ENCODE peak calls at places on chromosomes 6 and 20, in four cellular contexts. J is WTC11, M is HepG2, B is HEK293T. H is an unnamed sample.

GRCh38 chr20:48609491-48609978 is 218.3 kb downstream of the PREX1 start:
- DNase-seq in M (peak), J (no peak), B (no peak), H (no peak)

GRCh38 chr6:146972526-146972925 is 231.7 kb upstream of the STXBP5 start:
- DNase-seq in J (no peak), M (no peak), B (no peak), H (no peak)

GRCh38 chr6:56790424-56790823 is 147.7 kb upstream of the DST start:
- DNase-seq in B (no peak), J (no peak), M (no peak), H (no peak)

GRCh38 chr20:24963672-24964517 is 14.8 kb downstream of the CST7 start:
- DNase-seq in B (no peak), M (no peak), J (no peak), H (no peak)

GRCh38 chr6:24026050-24026449 is 100.0 kb upstream of the NRSN1 start:
- DNase-seq in J (no peak), B (no peak), M (no peak), H (no peak)

GRCh38 chr6:39228992-39229767 is at the start of gene KCNK5:
- DNase-seq in B (peak), M (peak), J (peak), H (peak)

GRCh38 chr6:110567957-110568696 is 91.7 kb upstream of the SLC22A16 start:
- DNase-seq in B (no peak), J (no peak), M (no peak), H (no peak)

GRCh38 chr20:57433658-57434389 is 42.6 kb downstream of the RBM38 start:
- DNase-seq in J (no peak), B (no peak), M (no peak), H (no peak)

GRCh38 chr6:169208011-169208410 is 45.6 kb downstream of the THBS2 start:
- DNase-seq in M (no peak), B (no peak), J (no peak), H (no peak)

GRCh38 chr20:38692436-38693411 is 31.6 kb upstream of the SLC32A1 start:
- DNase-seq in B (peak), J (peak), M (peak), H (peak)

GRCh38 chr6:158556113-158556512 is 3.8 kb upstream of the TMEM181 start:
- DNase-seq in J (no peak), M (no peak), B (no peak), H (no peak)

GRCh38 chr20:33676121-33676520 is 1.9 kb upstream of the NECAB3 start:
- DNase-seq in J (no peak), B (no peak), M (no peak), H (no peak)

GRCh38 chr6:37856285-37856684 is 36.8 kb downstream of the ZFAND3 start:
- DNase-seq in B (no peak), J (no peak), M (no peak), H (no peak)

GRCh38 chr20:53595018-53595378 is 1.4 kb upstream of the ZNF217 start:
- DNase-seq in B (no peak), M (no peak), J (no peak), H (no peak)

GRCh38 chr6:168447282-168447681 is 6.3 kb downstream of the SMOC2 start:
- DNase-seq in B (no peak), J (no peak), M (no peak), H (no peak)

GRCh38 chr6:33977606-33978438 is 168.1 kb downstream of the GRM4 start:
- DNase-seq in J (no peak), M (no peak), B (no peak), H (no peak)

GRCh38 chr6:38527371-38527770 is 112.4 kb downstream of the BTBD9 start:
- DNase-seq in M (no peak), B (no peak), J (no peak), H (no peak)

GRCh38 chr20:57061058-57061900 is 205.2 kb downstream of the BMP7 start:
- DNase-seq in J (peak), B (peak), M (no peak), H (peak)

GRCh38 chr20:8251201-8251575 is 119.1 kb downstream of the PLCB1 start:
- DNase-seq in M (no peak), J (no peak), B (no peak), H (no peak)

GRCh38 chr20:15708984-15709598 is 864.2 kb downstream of the KIF16B start:
- DNase-seq in B (peak), M (peak), J (peak), H (peak)

GRCh38 chr20:53083411-53083810 is 111.3 kb downstream of the TSHZ2 start:
- DNase-seq in J (no peak), M (peak), B (no peak), H (no peak)

GRCh38 chr6:137258170-137258569 is 39.0 kb upstream of the IFNGR1 start:
- DNase-seq in M (no peak), J (no peak), B (no peak), H (no peak)

GRCh38 chr20:55069951-55070350 is 594.6 kb downstream of the DOK5 start:
- DNase-seq in J (no peak), M (no peak), B (no peak), H (no peak)
- TF ChIP-seq ELF4 in J (no peak), M (no peak), B (no peak), H (no peak)

DNA sequence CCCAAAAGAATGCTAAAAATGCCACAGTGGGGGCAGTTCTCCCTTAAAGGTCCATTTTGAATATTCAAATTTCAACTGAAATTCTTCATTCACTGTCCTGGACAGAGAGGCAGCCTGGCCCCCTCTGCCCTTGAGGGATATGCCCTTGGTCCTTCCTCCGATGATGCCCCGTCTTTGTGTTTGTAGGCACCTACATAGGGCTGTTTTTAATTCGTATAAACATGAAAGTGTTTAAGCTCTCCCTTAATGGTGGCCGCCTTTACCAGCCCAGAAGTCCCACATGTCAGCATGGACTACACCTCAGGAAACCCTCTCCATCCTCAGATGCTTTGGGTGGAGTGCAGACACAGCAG is 70.2 kb downstream of the SSR1 start:
- DNase-seq in B (no peak), J (no peak), M (no peak), H (no peak)
- TF ChIP-seq ELF4 in B (no peak), J (no peak), M (no peak), H (no peak)

GRCh38 chr6:17768388-17768787 is 61.7 kb upstream of the NUP153 start:
- DNase-seq in M (peak), J (no peak), B (no peak), H (no peak)
- TF ChIP-seq ELF4 in M (no peak), J (no peak), B (no peak), H (no peak)

GRCh38 chr20:32365560-32365959 is 7.4 kb downstream of the ASXL1 start:
- DNase-seq in J (no peak), B (no peak), M (no peak), H (no peak)

GRCh38 chr20:32360333-32360634 is 2.2 kb downstream of the ASXL1 start:
- DNase-seq in M (no peak), J (no peak), B (no peak), H (no peak)

GRCh38 chr20:32364554-32365208 is 6.5 kb downstream of the ASXL1 start:
- DNase-seq in J (no peak), M (no peak), B (no peak), H (no peak)

GRCh38 chr20:32363492-32363891 is 5.4 kb downstream of the ASXL1 start:
- DNase-seq in B (no peak), M (no peak), J (no peak), H (no peak)

DNA sequence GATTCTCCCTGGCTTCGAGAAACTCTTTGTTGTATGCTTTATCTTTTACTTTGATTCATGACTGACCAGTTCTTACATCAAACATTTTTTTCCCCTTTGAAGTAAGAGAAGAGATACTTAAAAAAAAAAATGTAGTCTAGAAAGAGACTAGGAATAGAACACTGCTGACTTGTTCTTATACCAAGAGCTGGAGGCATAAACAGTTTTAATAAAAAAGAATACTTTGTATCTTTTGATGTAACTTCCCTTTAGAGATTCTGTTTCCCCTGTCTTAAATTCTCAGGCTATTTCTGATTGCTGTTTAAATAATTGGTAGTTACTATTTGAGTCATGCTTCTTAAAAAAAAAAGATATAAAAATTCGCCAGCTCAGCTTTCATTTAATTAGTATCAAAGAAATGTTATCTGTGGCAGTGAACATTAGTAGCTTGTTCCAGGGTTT is 4.8 kb downstream of the ASXL1 start:
- DNase-seq in M (peak), J (no peak), B (no peak), H (no peak)
- TF ChIP-seq ELF4 in M (no peak), J (no peak), B (no peak), H (no peak)

DNA sequence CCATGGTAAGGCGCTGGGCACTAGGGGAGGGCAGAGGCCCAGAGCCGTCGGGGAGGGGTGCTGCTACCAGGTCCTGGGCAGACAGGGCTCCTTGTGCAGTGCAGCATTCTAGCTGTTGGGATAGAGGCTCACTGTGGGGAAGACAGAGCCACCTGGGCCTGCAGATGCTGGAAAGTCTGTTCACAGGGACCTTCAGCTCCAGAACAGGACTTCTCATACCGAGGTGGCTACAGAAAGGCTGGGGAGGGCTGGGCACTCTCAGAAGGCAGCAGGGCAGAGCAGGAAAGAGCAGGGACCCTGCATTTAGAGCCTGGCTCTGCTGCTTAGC is 7.5 kb downstream of the DNPH1 start:
- DNase-seq in B (no peak), M (no peak), J (no peak), H (no peak)
- TF ChIP-seq ELF4 in B (no peak), M (no peak), J (no peak), H (no peak)

GRCh38 chr20:36550797-36551299 is 9.5 kb downstream of the MYL9 start:
- DNase-seq in B (no peak), J (no peak), M (no peak), H (no peak)
- TF ChIP-seq ELF4 in B (no peak), J (no peak), M (no peak), H (no peak)

DNA sequence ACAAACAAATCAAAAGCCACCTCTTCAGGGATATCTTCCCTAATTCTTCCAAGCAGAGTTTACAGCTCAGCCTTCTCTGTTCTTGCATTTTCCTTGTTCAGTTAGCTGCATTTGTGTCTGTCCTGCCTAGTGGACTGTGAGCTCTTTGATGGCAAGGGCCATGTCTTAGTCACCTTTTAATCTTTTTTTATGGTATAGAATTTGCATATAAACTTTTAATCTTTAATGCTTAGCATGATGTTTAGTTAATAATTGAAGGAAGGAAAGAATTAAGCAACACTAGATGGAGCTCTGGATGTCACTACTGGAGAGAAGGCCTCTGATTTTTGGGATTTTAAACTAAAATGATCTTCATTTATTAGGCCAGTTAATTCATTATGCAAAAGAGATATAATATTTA is 12.1 kb downstream of the PPP2R5D start:
- DNase-seq in J (no peak), B (no peak), M (no peak), H (no peak)
- TF ChIP-seq ELF4 in J (no peak), B (no peak), M (no peak), H (no peak)

GRCh38 chr6:87277123-87277522 is 45.3 kb upstream of the SMIM8 start:
- DNase-seq in B (peak), J (no peak), M (peak), H (no peak)
- TF ChIP-seq ELF4 in B (no peak), J (no peak), M (no peak), H (no peak)

DNA sequence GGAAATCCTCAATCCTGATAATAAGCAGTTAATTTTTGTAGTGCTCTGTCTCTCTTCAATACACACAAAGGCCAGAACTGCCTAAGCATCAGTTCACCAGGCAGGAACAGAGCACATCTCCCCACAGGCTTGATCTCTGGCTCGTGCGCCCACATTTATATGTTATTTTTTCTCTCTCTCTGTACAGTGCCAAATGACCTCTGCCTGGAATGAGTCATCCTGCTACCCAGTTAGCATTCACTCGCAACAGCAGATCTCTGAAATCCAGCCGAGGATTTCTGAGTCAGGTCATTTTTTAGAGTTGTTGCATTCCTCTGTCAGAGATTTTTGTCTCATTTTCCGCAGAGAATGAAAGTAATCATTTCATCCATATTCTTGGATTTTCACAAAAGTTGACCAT is 107.1 kb downstream of the COL12A1 start:
- DNase-seq in B (peak), J (no peak), M (peak), H (no peak)
- TF ChIP-seq ELF4 in B (no peak), J (no peak), M (no peak), H (no peak)

H was measured in K562.